ENCODE peak calls at places on chromosomes 7 and 10, in six cellular contexts. O is sigmoid colon; Q is lower lobe of right lung; W is lung; Z is psoas muscle; X is CD4-positive, alpha-beta T cell. S is an unnamed sample.
A peak's percentile ranks its signal among the peaks of the same experiment; 100 is the strongest.

GRCh38 chr7:115662120-115662519 is 368.4 kb downstream of the TFEC start:
- DNase-seq in O (no peak), Q (no peak), W (no peak), Z (no peak), X (no peak), S (no peak)

GRCh38 chr7:14839307-14839706 is 63.2 kb downstream of the DGKB start:
- DNase-seq in O (no peak), Q (no peak), W (no peak), Z (no peak), X (no peak), S (no peak)

GRCh38 chr10:17179002-17179401 is 22.5 kb downstream of the TRDMT1 start:
- DNase-seq in O (no peak), Q (no peak), W (no peak), Z (no peak), X (no peak), S (no peak)

GRCh38 chr10:7797582-7797981 is 9.6 kb downstream of the ATP5F1C start:
- DNase-seq in O (no peak), Q (no peak), W (no peak), Z (peak; percentile 66), X (no peak), S (no peak)

GRCh38 chr10:17865351-17865750 is 56.2 kb downstream of the MRC1 start:
- DNase-seq in O (no peak), Q (no peak), W (no peak), Z (no peak), X (no peak), S (no peak)

GRCh38 chr7:27154901-27155815 is 1.3 kb downstream of the HOXA7 start:
- DNase-seq in O (peak; percentile 68), Q (no peak), W (no peak), Z (peak; percentile 17), X (peak; percentile 48), S (no peak)

GRCh38 chr10:114648368-114648767 is 9.7 kb downstream of the ABLIM1 start:
- DNase-seq in O (no peak), Q (no peak), W (no peak), Z (no peak), X (no peak), S (no peak)

GRCh38 chr7:56033671-56034432 is 17.4 kb downstream of the PSPH start:
- DNase-seq in O (peak; percentile 69), Q (peak; percentile 66), W (peak; percentile 71), Z (peak; percentile 48), X (peak; percentile 76), S (peak; percentile 87)

GRCh38 chr7:102320601-102321350 is 34.1 kb downstream of the SH2B2 start:
- DNase-seq in O (no peak), Q (no peak), W (no peak), Z (no peak), X (no peak), S (peak; percentile 36)

GRCh38 chr10:130807096-130807495 is 504.4 kb downstream of the TCERG1L start:
- DNase-seq in O (no peak), Q (no peak), W (no peak), Z (no peak), X (no peak), S (peak; percentile 5)

GRCh38 chr10:110562348-110562747 is 5.1 kb upstream of the SMC3 start:
- DNase-seq in O (no peak), Q (no peak), W (no peak), Z (no peak), X (no peak), S (no peak)

GRCh38 chr7:150800576-150801241 is at the start of gene TMEM176A:
- DNase-seq in O (no peak), Q (no peak), W (no peak), Z (no peak), X (no peak), S (peak; percentile 43)

GRCh38 chr7:27576360-27576944 is 86.2 kb downstream of the HIBADH start:
- DNase-seq in O (no peak), Q (no peak), W (no peak), Z (no peak), X (no peak), S (peak; percentile 24)

GRCh38 chr10:124296121-124296812 is 122.5 kb downstream of the OAT start:
- DNase-seq in O (peak; percentile 44), Q (no peak), W (no peak), Z (no peak), X (no peak), S (no peak)

GRCh38 chr7:45915606-45916005 is 5.5 kb downstream of the IGFBP3 start:
- DNase-seq in O (no peak), Q (no peak), W (no peak), Z (no peak), X (no peak), S (no peak)

GRCh38 chr10:30098624-30099023 is 39.2 kb upstream of the JCAD start:
- DNase-seq in O (no peak), Q (no peak), W (no peak), Z (no peak), X (no peak), S (no peak)

GRCh38 chr10:49419005-49419404 is 23.1 kb upstream of the DRGX start:
- DNase-seq in O (no peak), Q (peak; percentile 50), W (peak; percentile 32), Z (no peak), X (no peak), S (no peak)

GRCh38 chr10:91635401-91636400 is 2.8 kb upstream of the PPP1R3C start:
- DNase-seq in O (peak; percentile 82), Q (no peak), W (peak; percentile 69), Z (no peak), X (no peak), S (peak; percentile 69)

GRCh38 chr10:102394801-102395676 is 466 bp upstream of the NFKB2 start:
- DNase-seq in O (peak; percentile 96), Q (peak; percentile 89), W (peak; percentile 87), Z (peak; percentile 88), X (peak; percentile 92), S (peak; percentile 95)

GRCh38 chr7:27873981-27874957 is 134.3 kb downstream of the TAX1BP1 start:
- DNase-seq in O (no peak), Q (peak; percentile 71), W (peak; percentile 60), Z (peak; percentile 54), X (no peak), S (no peak)

GRCh38 chr10:24821986-24822385 is 98.3 kb upstream of the ARHGAP21 start:
- DNase-seq in O (no peak), Q (no peak), W (no peak), Z (no peak), X (no peak), S (no peak)

GRCh38 chr7:142689439-142690168 is 59.7 kb upstream of the PRSS1 start:
- DNase-seq in O (no peak), Q (no peak), W (no peak), Z (no peak), X (no peak), S (no peak)

GRCh38 chr10:71382757-71383156 is 14.0 kb upstream of the CDH23 start:
- DNase-seq in O (no peak), Q (no peak), W (no peak), Z (no peak), X (no peak), S (no peak)

GRCh38 chr7:18086165-18087030 is 58.8 kb upstream of the PRPS1L1 start:
- DNase-seq in O (peak; percentile 70), Q (peak; percentile 50), W (no peak), Z (peak; percentile 29), X (no peak), S (peak; percentile 23)
- TF ChIP-seq CTCF in O (peak; percentile 40), Q (peak; percentile 25), W (no peak), Z (no peak), X (no peak), S (no peak)

DNA sequence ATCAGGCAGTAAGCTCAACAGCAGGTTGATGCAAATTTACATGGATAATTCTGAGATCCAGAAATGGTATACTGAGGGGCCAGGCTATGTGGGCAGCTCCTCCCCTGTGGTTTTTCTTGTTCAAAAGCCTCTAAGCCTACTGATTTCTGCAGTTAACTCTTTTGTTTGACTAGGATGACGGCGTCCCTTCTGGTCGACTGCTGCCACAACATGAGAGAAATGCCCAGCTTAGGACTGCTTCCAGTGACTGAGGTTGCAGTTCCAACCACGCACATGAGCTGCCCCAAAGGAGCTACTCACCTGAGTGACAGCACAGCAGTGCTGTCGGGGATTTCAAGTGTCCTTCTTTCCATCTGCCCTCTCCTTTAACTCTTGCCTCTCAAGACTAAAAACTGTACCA is 973.0 kb upstream of the GHITM start:
- DNase-seq in O (no peak), Q (no peak), W (no peak), Z (no peak), X (no peak), S (no peak)
- TF ChIP-seq CTCF in O (no peak), Q (no peak), W (no peak), Z (no peak), X (no peak), S (no peak)

GRCh38 chr7:138981332-138982203 is at the start of gene KIAA1549:
- DNase-seq in O (peak; percentile 70), Q (peak; percentile 78), W (peak; percentile 41), Z (peak; percentile 71), X (peak; percentile 55), S (peak; percentile 94)
- TF ChIP-seq CTCF in O (no peak), Q (no peak), W (no peak), Z (peak; percentile 34), X (no peak), S (peak; percentile 79)

GRCh38 chr7:908159-908918 is 32.0 kb downstream of the GET4 start:
- DNase-seq in O (no peak), Q (no peak), W (no peak), Z (no peak), X (no peak), S (no peak)
- TF ChIP-seq CTCF in O (no peak), Q (no peak), W (no peak), Z (no peak), X (no peak), S (no peak)